ENCODE peak calls at places on chromosomes 6 and 20, in six cellular contexts. I is lower lobe of right lung, H is Caco-2, O is AG04449, V is AG09309, S is body of pancreas. Q is an unnamed sample.

GRCh38 chr6:13261464-13261994 is 66.8 kb downstream of the TBC1D7 start:
- DNase-seq in I (no peak), H (no peak), O (no peak), V (no peak), S (no peak), Q (no peak)

GRCh38 chr20:24747881-24748595 is 201.0 kb upstream of the CST7 start:
- DNase-seq in I (no peak), H (no peak), O (no peak), V (no peak), S (no peak), Q (no peak)

GRCh38 chr20:48230251-48230650 is 445.0 kb upstream of the SULF2 start:
- DNase-seq in I (no peak), H (no peak), O (no peak), V (no peak), S (no peak), Q (no peak)

GRCh38 chr6:15200087-15200486 is 45.8 kb upstream of the JARID2 start:
- DNase-seq in I (no peak), H (no peak), O (no peak), V (no peak), S (no peak), Q (no peak)

GRCh38 chr20:31757254-31757653 is 18.2 kb downstream of the TPX2 start:
- DNase-seq in I (no peak), H (no peak), O (no peak), V (no peak), S (no peak), Q (no peak)

GRCh38 chr6:160967351-160967750 is 24.2 kb upstream of the MAP3K4 start:
- DNase-seq in I (no peak), H (no peak), O (no peak), V (no peak), S (no peak), Q (no peak)

GRCh38 chr6:150813993-150814359 is 51.5 kb upstream of the MTHFD1L start:
- DNase-seq in I (no peak), H (no peak), O (no peak), V (no peak), S (no peak), Q (peak)

GRCh38 chr6:32854376-32855178 is 585 bp downstream of the PSMB9 start:
- DNase-seq in I (peak), H (no peak), O (no peak), V (no peak), S (peak), Q (peak)

GRCh38 chr20:61573415-61574305 is 321.6 kb downstream of the CDH4 start:
- DNase-seq in I (peak), H (no peak), O (no peak), V (no peak), S (no peak), Q (no peak)

GRCh38 chr6:104885518-104886043 is 25.9 kb upstream of the HACE1 start:
- DNase-seq in I (no peak), H (no peak), O (no peak), V (no peak), S (no peak), Q (no peak)

GRCh38 chr6:2693191-2693590 is 57.5 kb downstream of the MYLK4 start:
- DNase-seq in I (no peak), H (no peak), O (no peak), V (no peak), S (no peak), Q (no peak)

GRCh38 chr6:2684766-2685754 is 65.7 kb downstream of the MYLK4 start:
- DNase-seq in I (no peak), H (no peak), O (no peak), V (no peak), S (no peak), Q (no peak)

GRCh38 chr6:2687456-2687855 is 63.3 kb downstream of the MYLK4 start:
- DNase-seq in I (no peak), H (no peak), O (no peak), V (no peak), S (no peak), Q (no peak)

GRCh38 chr6:2684059-2684749 is 66.5 kb downstream of the MYLK4 start:
- DNase-seq in I (no peak), H (no peak), O (no peak), V (no peak), S (no peak), Q (peak)

DNA sequence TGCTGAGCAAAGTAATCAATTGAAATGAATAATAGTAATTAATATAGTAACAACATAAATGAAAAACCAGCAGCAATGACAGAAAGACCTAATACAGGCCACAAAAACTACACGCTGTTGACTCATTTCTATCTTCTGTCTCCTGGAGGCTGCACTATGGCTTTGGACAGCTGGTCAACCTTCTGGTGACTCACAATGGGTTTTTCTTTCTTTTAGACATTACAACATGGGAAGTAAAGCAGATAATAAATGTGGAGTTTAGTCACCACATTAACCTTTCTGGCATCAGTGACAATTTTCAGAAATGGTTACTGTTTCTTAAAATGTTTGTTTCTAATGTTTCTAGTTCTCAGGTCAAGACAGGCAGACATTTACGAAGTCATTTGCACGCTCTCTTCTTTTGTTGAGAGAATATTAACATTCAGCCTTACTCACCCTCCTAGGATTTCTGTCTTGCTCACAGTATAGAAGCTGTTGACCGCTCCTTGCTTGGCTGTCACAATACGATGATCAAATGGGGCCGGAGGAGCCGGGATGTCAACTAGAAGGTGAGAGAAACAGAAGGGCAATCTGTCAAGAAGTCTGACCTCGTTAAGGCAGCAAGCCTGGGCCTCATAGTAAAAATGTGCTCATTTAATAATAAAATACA is 62.2 kb downstream of the MYLK4 start:
- DNase-seq in I (no peak), H (no peak), O (peak), V (peak), S (no peak), Q (peak)
- H3K4me3 ChIP-seq in I (no peak), H (no peak), O (no peak), V (no peak), S (no peak), Q (no peak)

GRCh38 chr20:20710847-20711315 is 1.6 kb downstream of the RALGAPA2 start:
- DNase-seq in I (peak), H (peak), O (no peak), V (no peak), S (peak), Q (no peak)

GRCh38 chr20:20711413-20711812 is 1.0 kb downstream of the RALGAPA2 start:
- DNase-seq in I (no peak), H (peak), O (no peak), V (no peak), S (no peak), Q (no peak)

GRCh38 chr20:20712004-20712473 is 405 bp downstream of the RALGAPA2 start:
- DNase-seq in I (no peak), H (peak), O (no peak), V (no peak), S (peak), Q (no peak)

GRCh38 chr20:20713244-20713765 is 861 bp upstream of the RALGAPA2 start:
- DNase-seq in I (peak), H (no peak), O (no peak), V (no peak), S (peak), Q (no peak)

DNA sequence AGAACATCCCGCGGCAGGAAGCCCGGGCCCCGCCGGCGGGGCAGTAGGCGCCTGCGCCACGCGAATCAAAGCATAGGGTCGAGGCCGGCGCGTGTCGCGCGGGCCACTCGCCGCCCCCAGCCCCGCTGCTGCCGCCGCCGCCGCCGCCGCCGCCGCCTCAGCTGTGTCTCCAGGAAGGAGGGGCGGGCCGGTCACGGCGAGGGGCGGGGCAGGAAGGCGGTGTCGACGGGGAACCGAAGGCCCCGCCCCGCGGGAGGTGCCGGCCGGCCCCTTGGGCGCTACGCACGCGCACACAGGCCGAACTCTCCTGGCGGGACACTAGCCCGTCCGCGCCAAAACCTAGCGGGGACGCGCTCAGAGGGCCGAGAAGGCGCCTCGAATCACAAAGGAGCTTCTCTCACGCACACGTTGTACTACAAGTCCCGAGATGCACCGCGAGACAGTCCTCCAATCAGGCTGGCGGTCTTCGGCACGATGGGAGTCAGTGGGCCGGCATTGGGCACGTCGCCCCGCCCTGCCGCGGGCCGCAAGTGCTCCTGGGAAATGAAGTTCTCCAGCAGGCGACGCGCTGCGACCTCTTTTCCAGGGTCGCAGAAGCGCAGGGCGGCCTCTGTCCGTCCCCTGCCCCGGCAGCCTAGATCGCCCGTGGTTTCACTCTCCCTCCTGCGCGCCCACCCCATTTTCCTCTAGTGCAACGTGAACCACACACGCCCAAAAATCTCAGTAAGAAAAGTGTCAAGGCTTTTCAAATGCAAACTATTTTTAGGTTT is at the start of gene RALGAPA2:
- DNase-seq in I (peak), H (peak), O (peak), V (peak), S (peak), Q (peak)
- TF ChIP-seq CTCF in I (no peak), H (no peak), O (no peak), V (no peak), S (peak), Q (no peak)

GRCh38 chr20:49814057-49814675 is 1.5 kb downstream of the SLC9A8 start:
- DNase-seq in I (no peak), H (no peak), O (no peak), V (no peak), S (no peak), Q (no peak)
- H3K4me3 ChIP-seq in I (peak), H (no peak), O (no peak), V (no peak), S (no peak), Q (peak)

DNA sequence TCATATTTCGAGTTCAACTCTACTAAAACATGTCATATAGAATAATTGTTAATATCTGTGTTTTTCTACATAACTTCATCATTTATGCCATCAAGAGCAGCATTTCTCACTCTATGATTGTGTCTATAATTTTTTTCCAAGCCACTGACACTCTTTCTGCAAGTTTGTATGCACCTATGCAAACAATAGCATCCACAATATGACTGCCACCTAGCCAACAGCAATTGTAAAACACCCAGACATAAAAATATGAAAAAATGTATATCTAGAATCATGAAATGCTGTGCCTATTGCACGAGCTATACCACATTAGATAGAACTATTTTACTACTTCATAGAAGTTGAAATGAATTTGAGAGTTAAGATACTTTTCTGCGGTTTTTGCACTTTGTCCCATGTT is 286.5 kb upstream of the MARCKS start:
- DNase-seq in I (no peak), H (no peak), O (no peak), V (no peak), S (no peak), Q (no peak)
- TF ChIP-seq CTCF in I (no peak), H (no peak), O (no peak), V (no peak), S (no peak), Q (peak)